ENCODE peak calls at places on chromosomes 16 and 17, in four cellular contexts. G is uterus, F is kidney, U is left ventricle myocardium inferior. Z is an unnamed sample. For H3K4me1, the result is how much of the 10 kb centered on the place peaks cover.

GRCh38 chr16:2675021-2675420 is 7.3 kb upstream of the KCTD5 start:
- DNase-seq in U (no peak), G (no peak), F (no peak), Z (no peak)

GRCh38 chr17:79633154-79633553 is 22.3 kb upstream of the RBFOX3 start:
- DNase-seq in G (peak), F (peak), U (peak), Z (no peak)

GRCh38 chr16:58041628-58041955 is 16.0 kb downstream of the MMP15 start:
- DNase-seq in U (no peak), F (peak), G (no peak), Z (no peak)

GRCh38 chr16:4634768-4635167 is 10.1 kb downstream of the MGRN1 start:
- DNase-seq in G (no peak), F (no peak), U (no peak), Z (no peak)

GRCh38 chr17:348012-348411 is 4.6 kb downstream of the RPH3AL start:
- DNase-seq in F (no peak), G (no peak), U (no peak), Z (no peak)

GRCh38 chr16:84963046-84963445 is 48.3 kb downstream of the ZDHHC7 start:
- DNase-seq in U (no peak), F (no peak), G (no peak), Z (no peak)

GRCh38 chr17:42276609-42277341 is 584 bp upstream of the STAT5B start:
- DNase-seq in U (peak), F (peak), G (peak), Z (peak)

GRCh38 chr17:19728114-19728495 is 11.7 kb upstream of the SLC47A2 start:
- DNase-seq in F (peak), U (peak), G (peak), Z (peak)

GRCh38 chr17:49624896-49625295 is 49.2 kb downstream of the NXPH3 start:
- DNase-seq in G (no peak), F (no peak), U (no peak), Z (no peak)

GRCh38 chr17:57994436-57994835 is 6.4 kb upstream of the VEZF1 start:
- DNase-seq in U (no peak), G (no peak), F (no peak), Z (no peak)

GRCh38 chr17:1736348-1737281 is 6.1 kb upstream of the SERPINF2 start:
- DNase-seq in G (peak), F (peak), U (peak), Z (peak)

GRCh38 chr17:38705803-38706624 is 941 bp downstream of the MLLT6 start:
- DNase-seq in G (peak), F (peak), U (peak), Z (peak)

GRCh38 chr17:27353469-27354050 is 59.6 kb downstream of the WSB1 start:
- DNase-seq in G (peak), F (peak), U (peak), Z (peak)

GRCh38 chr16:79337906-79338305 is 262.6 kb downstream of the MAF start:
- DNase-seq in G (no peak), F (no peak), U (no peak), Z (no peak)

GRCh38 chr17:74097461-74098131 is 105.9 kb upstream of the RPL38 start:
- DNase-seq in G (no peak), U (no peak), F (no peak), Z (no peak)

GRCh38 chr16:80683646-80684045 is 120.8 kb downstream of the CDYL2 start:
- DNase-seq in U (no peak), F (no peak), G (no peak), Z (no peak)

GRCh38 chr17:1002771-1003555 is 6.0 kb downstream of the TIMM22 start:
- DNase-seq in F (no peak), G (no peak), U (no peak), Z (no peak)

GRCh38 chr17:66934040-66934439 is 30.5 kb upstream of the CACNG4 start:
- DNase-seq in G (no peak), U (no peak), F (no peak), Z (no peak)

GRCh38 chr16:52611817-52612673 is 65.1 kb upstream of the TOX3 start:
- DNase-seq in G (no peak), U (no peak), F (no peak), Z (no peak)

GRCh38 chr17:8153550-8153956 is 1.3 kb upstream of the PER1 start:
- DNase-seq in F (peak), G (peak), U (peak), Z (peak)

GRCh38 chr16:5903797-5904196 is 806.2 kb upstream of the EEF2KMT start:
- DNase-seq in U (no peak), G (no peak), F (no peak), Z (no peak)

GRCh38 chr17:28188841-28189263 is 130.1 kb upstream of the TMEM97 start:
- DNase-seq in U (no peak), G (no peak), F (no peak), Z (no peak)

GRCh38 chr17:17523001-17523713 is 27.0 kb upstream of the RASD1 start:
- DNase-seq in G (no peak), F (peak), U (no peak), Z (no peak)

GRCh38 chr17:30950669-30951399 is 20.0 kb upstream of the RNF135 start:
- DNase-seq in G (peak), F (peak), U (peak), Z (peak)

GRCh38 chr16:84547539-84548058 is 43.1 kb upstream of the MEAK7 start:
- DNase-seq in U (no peak), G (no peak), F (no peak), Z (no peak)

GRCh38 chr17:18238299-18238698 is 12.9 kb downstream of the LLGL1 start:
- DNase-seq in U (no peak), F (no peak), G (no peak), Z (no peak)

GRCh38 chr16:86591270-86591669 is 12.9 kb downstream of the FOXL1 start:
- DNase-seq in U (no peak), G (no peak), F (no peak), Z (no peak)

GRCh38 chr17:7041607-7042506 is 2.0 kb downstream of the SLC16A11 start:
- DNase-seq in G (no peak), F (no peak), U (no peak), Z (no peak)

GRCh38 chr17:64632606-64633005 is 29.5 kb downstream of the SMURF2 start:
- DNase-seq in G (no peak), F (no peak), U (no peak), Z (no peak)

GRCh38 chr16:15973997-15974396 is 24.6 kb downstream of the ABCC1 start:
- DNase-seq in U (no peak), G (no peak), F (no peak), Z (peak)

GRCh38 chr16:15971435-15971805 is 22.0 kb downstream of the ABCC1 start:
- DNase-seq in G (no peak), F (no peak), U (no peak), Z (no peak)

GRCh38 chr16:15975172-15975571 is 25.8 kb downstream of the ABCC1 start:
- DNase-seq in U (no peak), F (no peak), G (no peak), Z (peak)

GRCh38 chr16:15972046-15972868 is 22.8 kb downstream of the ABCC1 start:
- DNase-seq in G (no peak), F (no peak), U (no peak), Z (no peak)

DNA sequence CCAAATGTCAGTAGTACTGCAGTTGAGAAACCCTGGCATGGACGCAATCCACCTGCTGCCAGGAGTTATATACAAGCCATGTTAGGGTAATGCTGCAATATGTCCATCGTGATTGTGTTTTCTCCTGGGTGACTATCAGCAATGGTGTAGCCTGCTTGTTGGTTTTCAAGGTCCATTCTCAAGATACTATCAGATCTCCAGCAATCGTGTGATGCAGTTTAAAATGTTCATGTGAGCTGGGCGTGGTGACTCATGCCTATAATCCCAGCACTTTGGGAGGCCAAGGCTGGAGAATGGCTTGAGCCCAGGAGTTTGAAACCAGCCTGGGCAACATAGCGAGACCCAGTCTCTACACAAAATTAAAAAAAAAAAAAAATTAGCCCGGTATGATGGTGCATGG is 24.0 kb downstream of the ABCC1 start:
- DNase-seq in G (no peak), F (no peak), U (no peak), Z (peak)
- H3K4me1 ChIP-seq in G (under half), F (under half), U (half or more), Z (half or more)

DNA sequence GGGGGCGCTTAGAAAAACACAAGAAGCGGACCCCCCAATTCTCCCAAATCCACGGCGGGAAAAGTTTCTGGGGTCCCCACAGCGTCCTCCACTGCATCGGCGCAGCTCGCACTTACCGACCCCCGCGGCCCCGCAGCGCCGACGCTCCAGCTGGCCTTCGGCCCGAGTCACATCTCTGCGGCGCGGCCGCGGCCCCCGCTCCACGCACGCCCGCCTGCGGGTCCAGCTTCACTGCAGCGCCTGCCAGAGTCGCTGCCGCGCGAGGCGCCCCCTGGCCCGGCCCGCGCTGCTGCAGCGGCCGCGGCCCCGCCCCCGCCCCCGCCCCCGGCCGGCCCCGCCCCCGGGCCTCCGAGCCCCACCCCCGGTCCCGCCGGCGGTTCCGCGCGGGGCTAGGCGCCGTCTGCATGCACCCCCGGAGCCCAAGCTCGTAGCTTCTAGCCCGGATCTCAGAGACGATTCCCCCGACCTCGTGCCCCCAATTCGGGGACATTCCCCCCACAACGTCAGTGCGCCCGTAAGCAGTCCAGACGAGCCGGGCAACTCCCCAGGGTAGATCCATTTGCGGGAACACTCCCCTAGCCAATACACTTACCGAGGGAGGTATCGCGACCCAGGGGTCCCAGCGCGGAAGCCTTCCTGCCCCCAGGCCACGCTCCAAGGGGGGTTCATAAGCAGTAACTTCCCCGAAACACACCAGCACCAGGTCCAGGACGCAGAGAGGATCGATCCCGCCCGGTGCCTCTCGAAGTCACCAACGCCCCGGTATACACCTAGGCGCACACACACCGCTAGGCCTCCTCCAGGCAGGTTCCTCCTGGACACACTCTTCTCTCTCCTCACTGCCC is at the start of gene GPRC5B:
- DNase-seq in F (peak), G (peak), U (peak), Z (no peak)
- TF ChIP-seq CTCF in F (peak), G (peak), U (peak), Z (no peak)

GRCh38 chr17:76142044-76143041 is 1.3 kb upstream of the FOXJ1 start:
- DNase-seq in G (no peak), F (peak), U (no peak), Z (no peak)
- H3K4me1 ChIP-seq in G (under half), F (under half), U (half or more), Z (under half)

GRCh38 chr17:80677214-80677756 is 132.6 kb downstream of the RPTOR start:
- DNase-seq in F (no peak), U (no peak), G (no peak), Z (no peak)

GRCh38 chr17:80676564-80676963 is 131.9 kb downstream of the RPTOR start:
- DNase-seq in F (no peak), G (no peak), U (no peak), Z (no peak)

GRCh38 chr17:80678621-80679020 is 134.0 kb downstream of the RPTOR start:
- DNase-seq in U (no peak), G (no peak), F (no peak), Z (no peak)

GRCh38 chr17:80675451-80676095 is 130.9 kb downstream of the RPTOR start:
- DNase-seq in G (no peak), U (no peak), F (no peak), Z (no peak)

GRCh38 chr17:80676096-80676466 is 131.4 kb downstream of the RPTOR start:
- DNase-seq in F (no peak), G (no peak), U (no peak), Z (no peak)
- TF ChIP-seq CTCF in F (no peak), G (no peak), U (no peak), Z (no peak)

DNA sequence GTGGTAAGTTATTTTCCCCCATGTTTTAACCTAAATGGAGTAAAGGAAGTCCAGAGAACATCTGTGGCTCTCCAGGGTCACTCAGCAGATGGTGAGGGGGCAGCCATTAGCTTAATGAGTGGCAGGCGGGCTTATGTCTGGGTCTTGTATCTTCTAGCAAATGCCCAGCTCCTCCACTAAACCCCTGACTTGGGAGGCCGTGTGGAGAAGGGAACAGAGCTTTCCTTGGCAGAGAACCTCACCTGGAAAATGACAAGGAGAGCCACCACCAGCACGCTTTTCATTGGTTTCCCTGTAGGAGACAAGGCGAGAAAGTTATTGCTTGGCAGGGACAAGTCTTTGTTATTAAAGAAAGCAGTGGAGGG is 6.6 kb downstream of the CCR7 start:
- DNase-seq in F (peak), G (no peak), U (no peak), Z (no peak)
- H3K4me1 ChIP-seq in F (under half), G (under half), U (half or more), Z (under half)

GRCh38 chr17:10316986-10317834 is 55.6 kb downstream of the MYH13 start:
- DNase-seq in G (peak), U (peak), F (no peak), Z (no peak)
- TF ChIP-seq CTCF in G (peak), U (peak), F (peak), Z (peak)